ENCODE peak calls at places on chromosomes 2 and 18, in seven cellular contexts. M is Peyer's patch, H is A549, Q is left ventricle myocardium inferior, N is spleen, F is PC-9, S is psoas muscle. I is an unnamed sample. For H3K4me1, the result is how much of the 10 kb centered on the place peaks cover.

GRCh38 chr2:8518986-8519669 is 162.7 kb upstream of the ID2 start:
- DNase-seq in M (no peak), H (no peak), Q (no peak), N (no peak), F (no peak), S (no peak), I (no peak)

GRCh38 chr2:152549428-152549827 is 167.8 kb downstream of the PRPF40A start:
- DNase-seq in M (no peak), H (no peak), Q (no peak), N (no peak), F (no peak), S (no peak), I (no peak)

GRCh38 chr2:23926289-23926749 is 604 bp downstream of the ATAD2B start:
- DNase-seq in M (no peak), H (no peak), Q (peak), N (peak), F (peak), S (peak), I (peak)

GRCh38 chr2:119233326-119234020 is 9.8 kb downstream of the STEAP3 start:
- DNase-seq in M (no peak), H (no peak), Q (no peak), N (no peak), F (no peak), S (peak), I (no peak)

GRCh38 chr2:235669269-235669831 is 175.5 kb downstream of the AGAP1 start:
- DNase-seq in M (peak), H (peak), Q (peak), N (no peak), F (peak), S (peak), I (peak)

GRCh38 chr18:12325726-12326245 is 17.7 kb downstream of the TUBB6 start:
- DNase-seq in M (no peak), H (no peak), Q (no peak), N (no peak), F (no peak), S (no peak), I (no peak)

GRCh38 chr18:58572181-58572580 is 56.7 kb downstream of the ALPK2 start:
- DNase-seq in M (no peak), H (peak), Q (no peak), N (no peak), F (no peak), S (no peak), I (no peak)

GRCh38 chr2:205747827-205748386 is 65.6 kb downstream of the NRP2 start:
- DNase-seq in M (no peak), H (peak), Q (no peak), N (no peak), F (peak), S (no peak), I (no peak)

GRCh38 chr2:73112913-73113633 is at the start of gene RAB11FIP5:
- DNase-seq in M (peak), H (peak), Q (peak), N (peak), F (peak), S (peak), I (peak)

GRCh38 chr18:46343940-46344372 is 239.8 kb downstream of the HAUS1 start:
- DNase-seq in M (peak), H (no peak), Q (peak), N (peak), F (no peak), S (peak), I (peak)

GRCh38 chr2:172330060-172330671 is 97.2 kb upstream of the ITGA6 start:
- DNase-seq in M (peak), H (no peak), Q (no peak), N (no peak), F (no peak), S (no peak), I (no peak)

GRCh38 chr2:19026156-19026660 is 332.2 kb downstream of the OSR1 start:
- DNase-seq in M (no peak), H (no peak), Q (no peak), N (no peak), F (no peak), S (no peak), I (no peak)

GRCh38 chr2:111632661-111633060 is 251.3 kb downstream of the ANAPC1 start:
- DNase-seq in M (no peak), H (no peak), Q (no peak), N (no peak), F (no peak), S (no peak), I (no peak)

GRCh38 chr2:204849887-204850286 is 304.6 kb downstream of the PARD3B start:
- DNase-seq in M (no peak), H (no peak), Q (no peak), N (no peak), F (peak), S (no peak), I (no peak)

GRCh38 chr18:10032331-10032979 is 118.6 kb downstream of the VAPA start:
- DNase-seq in M (no peak), H (no peak), Q (no peak), N (peak), F (no peak), S (no peak), I (peak)

GRCh38 chr2:71692621-71693277 is 239.4 kb downstream of the DYSF start:
- DNase-seq in M (peak), H (no peak), Q (no peak), N (peak), F (no peak), S (no peak), I (peak)
- H3K27ac ChIP-seq in M (no peak), H (no peak), Q (no peak), N (no peak), F (no peak), S (peak), I (no peak)

DNA sequence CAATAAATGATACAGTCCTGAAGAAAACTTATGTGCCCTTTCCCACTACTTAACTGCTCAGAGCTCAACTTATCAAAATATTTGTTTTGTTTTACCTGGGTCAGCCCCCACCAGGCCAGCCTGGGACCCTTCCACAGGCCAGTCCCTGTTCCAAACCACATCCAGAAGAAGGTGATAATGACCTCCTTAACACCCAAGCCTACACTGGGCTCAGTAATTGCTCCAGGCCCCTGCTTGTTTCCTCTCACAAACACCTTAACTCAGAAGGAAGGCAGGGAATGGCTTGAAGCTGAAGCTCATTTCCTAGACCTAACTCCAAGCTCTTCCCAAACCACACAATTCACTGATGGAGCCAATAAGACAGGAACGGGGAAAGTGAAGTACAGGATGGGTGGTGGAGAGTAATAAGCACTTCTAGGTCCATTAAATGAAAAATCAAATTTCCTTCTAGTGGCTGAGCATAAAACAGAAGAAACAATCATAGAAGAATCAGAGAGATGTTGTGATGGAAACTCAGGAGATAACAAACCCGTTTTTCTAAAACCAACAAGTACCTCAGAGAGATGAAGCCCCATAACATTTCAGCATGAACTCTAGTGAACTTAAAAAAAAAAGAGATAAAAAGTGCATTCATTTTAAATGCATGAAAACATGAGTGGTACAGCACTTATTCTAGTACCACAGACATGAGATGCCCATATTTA is 133.4 kb upstream of the ITGB6 start:
- DNase-seq in M (no peak), H (no peak), Q (no peak), N (no peak), F (no peak), S (no peak), I (no peak)
- H3K4me1 ChIP-seq in M (under half), H (half or more), Q (half or more), N (under half), F (under half), S (half or more), I (under half)

DNA sequence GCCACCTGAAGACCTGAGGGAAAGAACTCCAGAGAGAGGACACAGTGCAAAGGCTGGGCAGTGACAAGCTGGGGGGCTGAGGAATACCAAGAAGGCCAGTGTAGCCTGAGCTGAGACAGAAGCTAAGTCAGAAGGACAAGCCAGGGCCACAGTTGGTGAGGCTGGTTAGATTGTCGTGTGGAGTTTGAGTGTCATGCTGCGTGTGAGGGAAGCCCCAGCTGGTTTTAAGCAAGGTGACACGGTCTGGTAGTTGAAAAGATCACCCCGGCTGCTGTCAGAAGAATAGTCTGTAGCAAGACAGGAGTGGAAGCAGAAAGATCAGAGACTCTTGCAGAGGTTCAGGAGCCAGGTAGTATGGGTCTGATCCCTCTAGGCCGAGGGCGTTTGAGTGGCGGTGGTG is 50.6 kb upstream of the RMDN2 start:
- DNase-seq in M (no peak), H (no peak), Q (no peak), N (no peak), F (no peak), S (no peak), I (no peak)
- H3K4me3 ChIP-seq in M (no peak), H (no peak), Q (no peak), N (no peak), F (no peak), S (no peak), I (no peak)

DNA sequence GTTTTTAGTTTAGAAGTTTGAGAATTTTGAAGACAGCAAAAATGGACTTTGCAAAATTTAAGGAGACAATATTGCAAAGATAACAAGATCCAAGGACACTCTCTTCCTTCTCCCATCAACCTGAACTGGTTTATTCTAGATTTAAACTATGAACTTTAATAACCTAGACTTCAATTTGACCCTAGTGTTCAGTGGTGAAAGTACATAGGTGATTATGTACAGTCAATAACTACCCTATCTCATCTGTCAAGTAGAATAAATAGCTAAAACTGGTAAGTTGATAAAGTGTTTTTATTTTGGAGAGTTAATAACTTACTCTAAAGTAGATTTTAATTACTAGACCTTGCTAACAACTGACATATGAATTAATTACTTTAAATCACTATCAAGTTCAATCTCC is 52.9 kb upstream of the NFE2L2 start:
- DNase-seq in M (no peak), H (no peak), Q (no peak), N (no peak), F (no peak), S (no peak), I (no peak)
- H3K27ac ChIP-seq in M (peak), H (no peak), Q (no peak), N (no peak), F (no peak), S (no peak), I (no peak)

DNA sequence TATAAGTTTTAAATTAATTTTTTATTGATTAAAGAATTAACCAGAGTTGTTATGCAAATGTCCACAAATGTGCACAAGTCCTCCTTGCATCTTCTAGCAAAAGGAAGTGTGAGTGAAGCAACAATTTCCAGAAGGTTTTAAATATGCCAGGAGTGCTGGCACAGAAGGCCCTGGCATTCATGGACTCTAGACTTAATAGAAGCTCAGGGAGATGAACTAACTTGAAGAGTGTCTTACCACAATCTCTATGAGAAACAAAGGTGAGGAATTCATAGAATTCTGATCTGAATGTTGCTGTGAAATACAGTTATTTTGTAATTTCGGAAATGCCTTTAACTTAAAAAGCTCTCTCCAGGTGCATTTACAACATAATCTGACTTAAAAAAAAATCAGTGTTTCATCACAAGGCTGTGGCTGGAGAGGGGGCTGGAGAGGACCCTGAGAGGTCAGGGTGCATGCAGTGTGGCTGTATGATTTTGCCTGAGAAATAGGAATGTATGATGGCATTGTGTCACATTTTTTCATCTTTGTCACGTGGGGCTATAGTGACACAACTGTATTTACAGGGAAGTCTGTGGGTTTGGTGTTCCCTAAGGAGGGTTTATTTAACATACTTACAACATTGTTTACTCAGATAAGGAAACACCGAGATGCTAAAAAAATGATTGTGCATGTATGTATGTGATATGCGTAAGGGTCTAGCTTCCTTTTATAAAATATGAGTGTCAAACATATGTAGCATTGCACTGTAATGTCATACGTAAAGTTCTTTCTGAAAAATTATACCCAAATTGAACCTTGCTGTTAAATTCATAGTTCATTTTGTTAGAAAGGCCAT is 66.2 kb downstream of the MAP4K4 start:
- DNase-seq in M (no peak), H (peak), Q (no peak), N (no peak), F (no peak), S (no peak), I (no peak)
- H3K4me1 ChIP-seq in M (under half), H (half or more), Q (half or more), N (under half), F (half or more), S (half or more), I (under half)

GRCh38 chr2:239438368-239438767 is 37.5 kb upstream of the HDAC4 start:
- DNase-seq in M (no peak), H (no peak), Q (no peak), N (no peak), F (no peak), S (no peak), I (no peak)
- H3K4me3 ChIP-seq in M (no peak), H (no peak), Q (no peak), N (no peak), F (no peak), S (no peak), I (no peak)

DNA sequence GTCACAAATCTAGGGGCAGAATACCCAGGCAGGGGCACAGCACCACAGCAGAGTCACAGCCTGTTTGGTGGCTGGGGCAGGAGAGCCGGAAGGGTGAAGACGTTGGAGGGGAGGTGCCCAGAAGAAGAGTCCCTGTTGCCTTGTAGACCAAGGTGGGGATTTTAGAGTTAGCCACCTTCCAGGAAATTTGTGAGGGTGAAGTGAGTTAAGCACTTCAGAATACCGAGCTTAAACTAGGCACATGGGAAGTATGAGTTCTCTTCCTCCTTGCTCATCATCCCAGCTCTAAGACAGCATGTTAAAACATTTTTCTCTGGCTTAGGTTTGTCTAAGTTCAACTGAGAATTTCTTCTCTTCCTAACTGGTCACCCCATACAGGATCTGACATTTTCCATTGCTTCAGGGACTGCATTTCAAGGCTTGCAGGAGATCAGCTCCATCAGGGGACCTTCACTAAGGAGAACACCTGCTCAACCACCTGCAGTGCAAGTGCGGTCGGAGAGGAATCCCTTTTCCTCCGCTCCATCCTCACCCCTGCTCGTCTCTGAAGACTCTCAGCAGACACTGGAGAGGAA is 26.5 kb upstream of the PHLPP1 start:
- DNase-seq in M (no peak), H (no peak), Q (no peak), N (no peak), F (no peak), S (no peak), I (no peak)
- H3K27ac ChIP-seq in M (no peak), H (no peak), Q (no peak), N (no peak), F (no peak), S (no peak), I (no peak)

GRCh38 chr2:109213646-109214417 is 84.8 kb downstream of the SH3RF3 start:
- DNase-seq in M (no peak), H (no peak), Q (no peak), N (no peak), F (peak), S (peak), I (peak)
- H3K4me1 ChIP-seq in M (under half), H (under half), Q (half or more), N (under half), F (half or more), S (half or more), I (under half)

DNA sequence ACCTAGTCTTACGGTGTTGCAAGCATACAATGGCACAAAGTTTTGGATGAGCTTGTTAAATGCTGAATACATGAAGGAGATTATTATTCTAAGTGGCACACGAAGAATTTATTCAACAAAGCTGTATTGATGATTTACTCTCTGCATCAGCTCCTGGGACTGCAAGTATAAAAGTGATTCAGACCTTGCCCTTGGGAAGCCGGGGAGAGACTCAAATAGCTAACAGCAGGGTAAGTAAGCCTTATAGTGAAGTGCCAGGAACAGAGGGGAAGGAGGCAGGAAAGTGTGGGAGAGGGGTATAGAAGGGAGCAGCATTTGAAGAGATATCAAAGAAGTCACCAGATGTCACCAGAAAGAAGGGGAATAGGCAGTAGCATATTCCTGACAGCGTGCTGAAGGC is 115.4 kb downstream of the MCFD2 start:
- DNase-seq in M (no peak), H (no peak), Q (no peak), N (no peak), F (no peak), S (no peak), I (no peak)
- H3K4me3 ChIP-seq in M (no peak), H (no peak), Q (no peak), N (no peak), F (no peak), S (no peak), I (no peak)

GRCh38 chr2:216111122-216111521 is 2.0 kb downstream of the XRCC5 start:
- DNase-seq in M (no peak), H (no peak), Q (no peak), N (no peak), F (no peak), S (no peak), I (no peak)
- H3K27ac ChIP-seq in M (no peak), H (no peak), Q (no peak), N (no peak), F (peak), S (no peak), I (no peak)

I was measured in aorta.